ENCODE peak calls at places on chromosomes 1 and 21, in eight cellular contexts. W, V, C, G, F, L, J and I are unnamed samples.

GRCh38 chr1:8303141-8303540 is 14.8 kb upstream of the SLC45A1 start:
- DNase-seq in W (no peak), V (no peak), C (no peak), G (no peak), F (no peak), L (no peak), J (no peak), I (no peak)

GRCh38 chr21:27213328-27213727 is 246.4 kb upstream of the ADAMTS5 start:
- DNase-seq in W (no peak), V (no peak), C (no peak), G (no peak), F (peak), L (no peak), J (no peak), I (no peak)

GRCh38 chr21:14768042-14768441 is 221.9 kb upstream of the SAMSN1 start:
- DNase-seq in W (no peak), V (no peak), C (no peak), G (no peak), F (no peak), L (no peak), J (no peak), I (no peak)

GRCh38 chr1:117572546-117572945 is 33.3 kb upstream of the TENT5C start:
- DNase-seq in W (no peak), V (no peak), C (no peak), G (peak), F (no peak), L (no peak), J (no peak), I (peak)

GRCh38 chr1:41392528-41392924 is 31.3 kb downstream of the FOXO6 start:
- DNase-seq in W (no peak), V (no peak), C (no peak), G (no peak), F (no peak), L (no peak), J (no peak), I (no peak)

GRCh38 chr1:236608930-236609726 is 4.8 kb upstream of the HEATR1 start:
- DNase-seq in W (peak), V (peak), C (peak), G (no peak), F (peak), L (peak), J (no peak), I (peak)

GRCh38 chr1:56644941-56645662 is at the start of gene PRKAA2:
- DNase-seq in W (peak), V (peak), C (peak), G (no peak), F (no peak), L (peak), J (no peak), I (peak)

GRCh38 chr1:246210751-246211150 is 296.3 kb downstream of the SMYD3 start:
- DNase-seq in W (no peak), V (no peak), C (no peak), G (no peak), F (no peak), L (no peak), J (no peak), I (peak)

GRCh38 chr1:6824665-6825368 is 39.6 kb downstream of the CAMTA1 start:
- DNase-seq in W (no peak), V (no peak), C (no peak), G (no peak), F (no peak), L (no peak), J (no peak), I (no peak)

GRCh38 chr1:18922319-18922726 is 20.0 kb upstream of the ALDH4A1 start:
- DNase-seq in W (no peak), V (peak), C (no peak), G (no peak), F (peak), L (no peak), J (no peak), I (no peak)